ENCODE peak calls at places on chromosome 15, in five cellular contexts. One of them, this sample, is unnamed.

GRCh38 chr15:40279437-40280141 is 3.3 kb downstream of the ANKRD63 start:
- DNase-seq in DND-41: peak; percentile 55
- DNase-seq in breast epithelium: peak; percentile 50
- DNase-seq in iPS DF 6.9: no peak
- DNase-seq in right atrium auricular region: peak; percentile 71
- DNase-seq in this sample: peak; percentile 26

GRCh38 chr15:62953496-62953895 is 89.1 kb upstream of the TPM1 start:
- DNase-seq in DND-41: no peak
- DNase-seq in breast epithelium: no peak
- DNase-seq in iPS DF 6.9: no peak
- DNase-seq in right atrium auricular region: no peak
- DNase-seq in this sample: no peak

GRCh38 chr15:71252036-71252898 is 137.0 kb downstream of the THSD4 start:
- DNase-seq in DND-41: no peak
- DNase-seq in breast epithelium: no peak
- DNase-seq in iPS DF 6.9: no peak
- DNase-seq in right atrium auricular region: no peak
- DNase-seq in this sample: no peak

GRCh38 chr15:42150246-42150970 is 6.0 kb downstream of the PLA2G4F start:
- DNase-seq in DND-41: no peak
- DNase-seq in breast epithelium: no peak
- DNase-seq in iPS DF 6.9: no peak
- DNase-seq in right atrium auricular region: no peak
- DNase-seq in this sample: no peak

GRCh38 chr15:63288778-63289378 is 11.5 kb downstream of the APH1B start:
- DNase-seq in DND-41: no peak
- DNase-seq in breast epithelium: no peak
- DNase-seq in iPS DF 6.9: no peak
- DNase-seq in right atrium auricular region: no peak
- DNase-seq in this sample: peak; percentile 57

GRCh38 chr15:76235186-76235826 is 76.0 kb downstream of the ETFA start:
- DNase-seq in DND-41: no peak
- DNase-seq in breast epithelium: no peak
- DNase-seq in iPS DF 6.9: no peak
- DNase-seq in right atrium auricular region: no peak
- DNase-seq in this sample: peak; percentile 24

GRCh38 chr15:96374494-96374893 is 44.0 kb downstream of the NR2F2 start:
- DNase-seq in DND-41: no peak
- DNase-seq in breast epithelium: no peak
- DNase-seq in iPS DF 6.9: no peak
- DNase-seq in right atrium auricular region: no peak
- DNase-seq in this sample: no peak

GRCh38 chr15:77475898-77476297 is 55.2 kb downstream of the HMG20A start:
- DNase-seq in DND-41: no peak
- DNase-seq in breast epithelium: no peak
- DNase-seq in iPS DF 6.9: no peak
- DNase-seq in right atrium auricular region: no peak
- DNase-seq in this sample: no peak

GRCh38 chr15:81312790-81313543 is 11.0 kb downstream of the STARD5 start:
- DNase-seq in DND-41: no peak
- DNase-seq in breast epithelium: peak; percentile 89
- DNase-seq in iPS DF 6.9: no peak
- DNase-seq in right atrium auricular region: peak; percentile 93
- DNase-seq in this sample: no peak

DNA sequence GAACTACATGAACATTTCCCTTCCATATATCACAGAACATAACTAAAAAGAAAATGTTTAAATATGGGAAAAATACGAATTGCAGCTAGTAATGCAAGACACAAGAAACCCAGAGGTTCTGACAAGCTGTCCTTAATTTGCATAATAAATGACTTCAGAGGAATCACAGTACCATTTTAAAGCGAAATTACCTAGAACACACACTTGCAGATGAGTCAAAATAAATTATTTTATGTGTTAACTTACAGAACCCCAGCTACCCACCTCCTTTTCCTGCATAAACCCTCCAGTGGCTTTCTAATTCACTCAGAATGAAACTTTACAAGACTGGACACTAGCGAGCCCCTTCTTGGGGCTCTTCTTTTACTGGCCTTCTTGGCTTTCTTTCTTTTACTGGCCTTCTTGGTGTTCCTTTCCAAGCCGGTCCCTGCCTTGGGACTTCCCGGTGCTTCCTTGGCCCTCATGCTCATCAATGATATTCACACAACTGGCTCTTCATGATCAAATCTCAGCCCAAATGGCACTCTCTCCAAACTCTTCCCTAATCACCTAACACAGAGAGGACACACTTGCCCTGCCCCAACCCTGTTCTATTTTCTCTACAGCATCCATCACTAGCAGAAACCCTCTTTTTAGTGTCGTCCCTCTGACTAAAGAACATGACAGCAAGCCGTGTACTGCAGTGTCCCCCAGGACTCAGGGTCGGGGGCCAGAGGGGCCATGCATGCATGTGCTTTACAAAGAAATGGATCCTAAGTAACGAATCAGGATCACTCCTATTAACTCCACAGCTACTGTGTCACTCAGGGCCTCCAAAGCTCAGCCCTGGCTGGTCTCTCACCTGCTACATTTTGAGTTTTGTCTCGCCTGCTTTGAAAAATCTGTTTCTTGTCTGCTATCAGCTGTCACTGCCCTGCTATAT is 4.8 kb downstream of the CHSY1 start:
- DNase-seq in DND-41: no peak
- DNase-seq in breast epithelium: no peak
- DNase-seq in iPS DF 6.9: no peak
- DNase-seq in right atrium auricular region: no peak
- DNase-seq in this sample: no peak
- H3K4me3 ChIP-seq in DND-41: no peak overlapping the region
- H3K4me3 ChIP-seq in breast epithelium: peak overlapping the region; percentile 3
- H3K4me3 ChIP-seq in iPS DF 6.9: no peak overlapping the region
- H3K4me3 ChIP-seq in right atrium auricular region: no peak overlapping the region
- H3K4me3 ChIP-seq in this sample: no peak overlapping the region

GRCh38 chr15:93005133-93005532 is 83.9 kb downstream of the RGMA start:
- DNase-seq in DND-41: no peak
- DNase-seq in breast epithelium: no peak
- DNase-seq in iPS DF 6.9: no peak
- DNase-seq in right atrium auricular region: no peak
- DNase-seq in this sample: no peak
- H3K36me3 ChIP-seq in DND-41: peaks cover 99% of the 10 kb centered on the region
- H3K36me3 ChIP-seq in breast epithelium: peaks cover 6% of the 10 kb centered on the region
- H3K36me3 ChIP-seq in iPS DF 6.9: peaks cover 21% of the 10 kb centered on the region
- H3K36me3 ChIP-seq in right atrium auricular region: peaks cover 83% of the 10 kb centered on the region
- H3K36me3 ChIP-seq in this sample: peaks cover 58% of the 10 kb centered on the region

DNA sequence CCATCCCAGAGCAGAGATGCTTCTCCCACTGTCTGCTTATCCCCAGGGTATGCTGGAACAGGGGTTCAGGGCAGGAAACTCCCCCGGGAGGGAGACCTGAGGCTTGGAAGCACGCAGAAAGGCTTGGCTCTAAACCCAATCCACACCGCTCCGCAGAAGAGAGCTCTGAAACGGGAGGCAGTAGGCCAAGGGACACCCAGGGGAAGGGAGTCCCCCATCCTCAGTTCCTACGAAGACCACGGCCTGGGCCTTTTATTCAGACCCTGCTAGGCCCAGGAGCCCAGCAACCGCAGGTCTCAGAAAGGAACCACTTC is 1.8 kb upstream of the HAPLN3 start:
- DNase-seq in DND-41: no peak
- DNase-seq in breast epithelium: no peak
- DNase-seq in iPS DF 6.9: no peak
- DNase-seq in right atrium auricular region: no peak
- DNase-seq in this sample: no peak
- H3K27ac ChIP-seq in DND-41: peak overlapping the region; percentile 59
- H3K27ac ChIP-seq in breast epithelium: peak overlapping the region; percentile 77
- H3K27ac ChIP-seq in iPS DF 6.9: no peak overlapping the region
- H3K27ac ChIP-seq in right atrium auricular region: peak overlapping the region; percentile 79
- H3K27ac ChIP-seq in this sample: peak overlapping the region; percentile 44

GRCh38 chr15:78937132-78937739 is 7.6 kb downstream of the CTSH start:
- DNase-seq in DND-41: peak; percentile 87
- DNase-seq in breast epithelium: no peak
- DNase-seq in iPS DF 6.9: no peak
- DNase-seq in right atrium auricular region: peak; percentile 60
- DNase-seq in this sample: peak; percentile 42
- H3K4me3 ChIP-seq in DND-41: no peak overlapping the region
- H3K4me3 ChIP-seq in breast epithelium: no peak overlapping the region
- H3K4me3 ChIP-seq in iPS DF 6.9: no peak overlapping the region
- H3K4me3 ChIP-seq in right atrium auricular region: no peak overlapping the region
- H3K4me3 ChIP-seq in this sample: no peak overlapping the region

GRCh38 chr15:59158701-59159034 is 48.0 kb upstream of the LDHAL6B start:
- DNase-seq in DND-41: no peak
- DNase-seq in breast epithelium: no peak
- DNase-seq in iPS DF 6.9: no peak
- DNase-seq in right atrium auricular region: no peak
- DNase-seq in this sample: no peak
- H3K36me3 ChIP-seq in DND-41: no peaks in the 10 kb centered on the region
- H3K36me3 ChIP-seq in breast epithelium: no peaks in the 10 kb centered on the region
- H3K36me3 ChIP-seq in iPS DF 6.9: peaks cover 13% of the 10 kb centered on the region
- H3K36me3 ChIP-seq in right atrium auricular region: peaks cover 67% of the 10 kb centered on the region
- H3K36me3 ChIP-seq in this sample: no peaks in the 10 kb centered on the region

GRCh38 chr15:66625974-66626373 is 60.2 kb upstream of the LCTL start:
- DNase-seq in DND-41: no peak
- DNase-seq in breast epithelium: no peak
- DNase-seq in iPS DF 6.9: no peak
- DNase-seq in right atrium auricular region: no peak
- DNase-seq in this sample: no peak
- H3K27ac ChIP-seq in DND-41: no peak overlapping the region
- H3K27ac ChIP-seq in breast epithelium: no peak overlapping the region
- H3K27ac ChIP-seq in iPS DF 6.9: no peak overlapping the region
- H3K27ac ChIP-seq in right atrium auricular region: no peak overlapping the region
- H3K27ac ChIP-seq in this sample: no peak overlapping the region

GRCh38 chr15:89753855-89754254 is 2.8 kb upstream of the MESP1 start:
- DNase-seq in DND-41: no peak
- DNase-seq in breast epithelium: no peak
- DNase-seq in iPS DF 6.9: no peak
- DNase-seq in right atrium auricular region: no peak
- DNase-seq in this sample: no peak

GRCh38 chr15:89750560-89751542 is at the start of gene MESP1:
- DNase-seq in DND-41: peak; percentile 72
- DNase-seq in breast epithelium: peak; percentile 83
- DNase-seq in iPS DF 6.9: peak; percentile 89
- DNase-seq in right atrium auricular region: peak; percentile 85
- DNase-seq in this sample: peak; percentile 71

GRCh38 chr15:89749526-89749925 is 1.5 kb downstream of the MESP1 start:
- DNase-seq in DND-41: no peak
- DNase-seq in breast epithelium: no peak
- DNase-seq in iPS DF 6.9: no peak
- DNase-seq in right atrium auricular region: no peak
- DNase-seq in this sample: no peak

GRCh38 chr15:89749951-89750559 is 994 bp downstream of the MESP1 start:
- DNase-seq in DND-41: no peak
- DNase-seq in breast epithelium: no peak
- DNase-seq in iPS DF 6.9: no peak
- DNase-seq in right atrium auricular region: no peak
- DNase-seq in this sample: peak; percentile 12

DNA sequence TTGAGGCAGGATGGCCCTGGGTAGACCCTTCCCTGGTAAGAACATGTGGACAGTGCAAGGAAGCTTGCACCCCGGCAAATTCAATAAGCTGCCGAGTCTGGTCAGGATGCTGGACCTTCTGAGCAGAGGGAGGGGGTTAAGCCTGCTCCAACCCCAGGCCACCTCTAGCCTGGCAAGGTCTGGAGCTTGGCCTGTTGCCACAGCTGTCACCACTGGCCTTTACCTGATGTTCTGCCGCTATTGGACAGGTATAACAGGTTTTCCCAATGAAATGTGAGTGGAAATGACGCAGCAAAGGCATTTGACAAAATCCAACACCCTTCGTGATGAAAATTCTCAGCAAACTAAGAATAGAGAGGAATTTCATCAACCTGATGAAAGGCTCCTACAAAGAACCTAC is 699 bp upstream of the MESP1 start:
- DNase-seq in DND-41: no peak
- DNase-seq in breast epithelium: peak; percentile 65
- DNase-seq in iPS DF 6.9: no peak
- DNase-seq in right atrium auricular region: no peak
- DNase-seq in this sample: no peak
- H3K4me3 ChIP-seq in DND-41: no peak overlapping the region
- H3K4me3 ChIP-seq in breast epithelium: no peak overlapping the region
- H3K4me3 ChIP-seq in iPS DF 6.9: no peak overlapping the region
- H3K4me3 ChIP-seq in right atrium auricular region: no peak overlapping the region
- H3K4me3 ChIP-seq in this sample: no peak overlapping the region

GRCh38 chr15:59124261-59124660 is 19.3 kb downstream of the CCNB2 start:
- DNase-seq in DND-41: no peak
- DNase-seq in breast epithelium: no peak
- DNase-seq in iPS DF 6.9: no peak
- DNase-seq in right atrium auricular region: no peak
- DNase-seq in this sample: no peak
- H3K36me3 ChIP-seq in DND-41: peaks cover 86% of the 10 kb centered on the region
- H3K36me3 ChIP-seq in breast epithelium: no peaks in the 10 kb centered on the region
- H3K36me3 ChIP-seq in iPS DF 6.9: peaks cover 10% of the 10 kb centered on the region
- H3K36me3 ChIP-seq in right atrium auricular region: no peaks in the 10 kb centered on the region
- H3K36me3 ChIP-seq in this sample: no peaks in the 10 kb centered on the region

GRCh38 chr15:93438310-93438709 is 349.3 kb upstream of the RGMA start:
- DNase-seq in DND-41: no peak
- DNase-seq in breast epithelium: no peak
- DNase-seq in iPS DF 6.9: no peak
- DNase-seq in right atrium auricular region: no peak
- DNase-seq in this sample: no peak
- H3K27ac ChIP-seq in DND-41: no peak overlapping the region
- H3K27ac ChIP-seq in breast epithelium: no peak overlapping the region
- H3K27ac ChIP-seq in iPS DF 6.9: no peak overlapping the region
- H3K27ac ChIP-seq in right atrium auricular region: no peak overlapping the region
- H3K27ac ChIP-seq in this sample: no peak overlapping the region

GRCh38 chr15:48061588-48061987 is 59.2 kb upstream of the SLC24A5 start:
- DNase-seq in DND-41: no peak
- DNase-seq in breast epithelium: no peak
- DNase-seq in iPS DF 6.9: no peak
- DNase-seq in right atrium auricular region: no peak
- DNase-seq in this sample: no peak
- H3K4me3 ChIP-seq in DND-41: no peak overlapping the region
- H3K4me3 ChIP-seq in breast epithelium: no peak overlapping the region
- H3K4me3 ChIP-seq in iPS DF 6.9: no peak overlapping the region
- H3K4me3 ChIP-seq in right atrium auricular region: no peak overlapping the region
- H3K4me3 ChIP-seq in this sample: no peak overlapping the region

This sample was measured in naive thymus-derived CD4-positive, alpha-beta T cell.